ENCODE peak calls at places on chromosomes 6 and 20, in nine cellular contexts. A, R, B, F, V, P, M, Q and Y are unnamed samples. For H3K4me1, the result is how much of the 10 kb centered on the place peaks cover.

GRCh38 chr6:3918474-3918873 is 69.3 kb downstream of the FAM50B start:
- DNase-seq in F (no peak), V (no peak), Q (no peak), P (no peak), M (no peak), R (no peak), A (no peak), B (no peak), Y (peak)

GRCh38 chr20:56890011-56890410 is 260.9 kb downstream of the TFAP2C start:
- DNase-seq in B (no peak), M (no peak), A (no peak), P (no peak), R (no peak), V (no peak), Q (no peak), F (no peak), Y (no peak)

GRCh38 chr20:49706548-49707517 is 6.8 kb downstream of the B4GALT5 start:
- DNase-seq in B (no peak), A (no peak), M (no peak), P (no peak), R (peak), F (peak), V (no peak), Q (no peak), Y (no peak)

GRCh38 chr6:109381007-109381746 is 1.1 kb downstream of the CD164 start:
- DNase-seq in M (no peak), Q (no peak), R (no peak), B (no peak), F (peak), P (peak), A (no peak), V (no peak), Y (no peak)

GRCh38 chr6:13927203-13927602 is 2.5 kb downstream of the RNF182 start:
- DNase-seq in V (no peak), R (peak), F (no peak), Q (no peak), B (no peak), P (no peak), A (no peak), M (no peak), Y (no peak)

GRCh38 chr6:31075528-31075927 is 36.8 kb downstream of the C6orf15 start:
- DNase-seq in M (no peak), V (no peak), P (peak), F (no peak), Q (no peak), R (no peak), B (no peak), A (no peak), Y (no peak)

GRCh38 chr6:123994891-123995635 is 191.4 kb downstream of the NKAIN2 start:
- DNase-seq in M (no peak), A (no peak), B (no peak), R (no peak), Q (no peak), P (no peak), F (no peak), V (no peak), Y (no peak)

GRCh38 chr6:37704923-37705238 is 7.2 kb upstream of the MDGA1 start:
- DNase-seq in M (no peak), R (no peak), V (no peak), B (no peak), Q (no peak), F (no peak), A (no peak), P (no peak), Y (no peak)

GRCh38 chr20:1888796-1889463 is 6.3 kb upstream of the SIRPA start:
- DNase-seq in V (peak), B (no peak), P (peak), R (no peak), Q (no peak), A (no peak), F (peak), M (no peak), Y (no peak)

GRCh38 chr20:5650191-5650691 is 100.0 kb upstream of the SHLD1 start:
- DNase-seq in V (no peak), A (no peak), R (no peak), F (no peak), B (no peak), Q (no peak), M (no peak), P (peak), Y (no peak)
- H3K4me1 ChIP-seq in V (under half), A (under half), R (half or more), F (under half), B (under half), Q (under half), M (under half), P (under half), Y (under half)

DNA sequence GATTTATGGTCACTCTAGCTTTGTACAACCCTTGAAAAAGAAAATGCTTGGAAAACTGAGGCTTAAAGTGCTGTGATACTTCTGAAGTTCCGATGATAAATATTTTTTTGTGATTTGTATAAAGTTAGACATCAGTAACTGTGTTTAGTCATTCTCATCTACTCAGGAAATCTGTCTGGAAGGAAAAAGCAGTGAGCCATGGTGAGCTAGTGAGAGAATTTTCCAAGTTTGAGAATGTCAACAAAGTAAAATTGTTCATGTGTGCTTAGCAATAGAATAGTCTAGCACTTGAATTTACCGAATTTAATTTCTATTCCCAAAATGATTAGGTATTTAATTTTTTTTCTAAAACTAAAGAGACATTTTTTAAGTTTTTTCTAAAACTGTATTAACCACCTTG is 41.3 kb upstream of the PLCB4 start:
- DNase-seq in F (no peak), P (no peak), A (no peak), Q (no peak), M (no peak), B (no peak), V (no peak), R (no peak), Y (no peak)
- H3K4me3 ChIP-seq in F (no peak), P (no peak), A (no peak), Q (no peak), M (no peak), B (no peak), V (no peak), R (no peak), Y (no peak)

GRCh38 chr6:128368213-128369000 is 152.0 kb downstream of the PTPRK start:
- DNase-seq in P (peak), A (no peak), V (no peak), Q (no peak), M (no peak), R (no peak), B (no peak), F (no peak), Y (no peak)
- H3K4me1 ChIP-seq in P (under half), A (under half), V (under half), Q (under half), M (half or more), R (half or more), B (under half), F (under half), Y (under half)

DNA sequence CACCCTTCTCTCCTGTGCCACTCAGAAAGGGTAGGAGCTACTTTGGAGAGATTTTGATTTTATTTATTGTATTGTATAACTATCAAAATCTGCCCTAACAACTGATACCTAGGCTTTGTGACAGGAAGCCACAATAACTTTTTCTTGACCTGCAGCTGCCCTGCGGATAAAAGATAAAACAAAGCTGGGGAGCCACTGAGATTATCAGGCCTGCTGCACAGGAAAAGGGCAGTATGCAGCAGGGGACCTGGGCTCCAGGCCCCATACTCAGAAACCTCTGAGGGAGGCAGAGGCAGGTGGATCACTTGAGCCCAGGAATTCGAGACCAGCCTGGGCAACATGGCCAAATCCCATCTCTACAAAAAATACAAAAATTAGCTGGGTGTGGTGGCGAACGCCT is 980 bp upstream of the SNX21 start:
- DNase-seq in Q (no peak), V (no peak), R (no peak), F (no peak), P (no peak), A (no peak), B (no peak), M (no peak), Y (no peak)
- H3K4me3 ChIP-seq in Q (peak), V (peak), R (no peak), F (no peak), P (peak), A (peak), B (no peak), M (peak), Y (no peak)

DNA sequence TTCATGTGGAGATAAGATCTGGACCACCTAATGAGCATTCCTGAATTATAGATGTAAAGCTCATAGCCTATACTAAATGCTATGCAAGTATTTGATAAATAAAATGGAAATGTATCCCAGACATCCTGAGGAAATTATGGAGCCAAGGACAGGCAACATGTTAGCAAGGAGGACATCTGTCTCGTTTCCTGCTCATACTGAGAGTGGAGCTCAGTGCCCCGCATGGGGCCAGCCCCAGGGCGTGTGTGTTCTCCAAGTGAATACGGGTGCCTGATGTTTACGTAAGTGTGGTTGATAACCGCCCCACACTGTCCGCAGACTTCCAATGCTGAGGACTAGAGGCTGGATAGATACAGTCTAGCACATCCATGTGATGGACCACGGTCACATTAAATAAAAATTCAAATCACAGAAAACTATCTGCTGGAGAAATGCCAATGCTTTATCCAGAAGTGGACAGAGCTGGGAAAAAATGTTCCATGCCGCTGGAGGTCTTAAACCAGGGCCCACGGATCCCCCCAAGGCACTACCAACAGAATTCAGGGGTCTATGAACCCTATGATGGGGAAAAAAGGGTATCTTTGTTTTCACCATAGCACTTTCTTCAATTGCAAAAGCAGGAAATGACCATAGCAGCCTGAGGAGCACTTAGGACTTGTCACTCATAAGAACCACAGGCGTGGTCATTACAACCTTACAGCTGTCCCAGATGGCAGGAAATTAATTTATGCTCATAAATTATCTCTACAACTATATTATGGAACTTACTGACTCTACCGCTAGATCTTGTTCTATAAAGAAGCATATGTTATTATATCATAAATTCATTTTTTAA is 24.9 kb downstream of the TGM2 start:
- DNase-seq in P (no peak), M (no peak), A (no peak), B (peak), R (no peak), V (peak), Q (no peak), F (no peak), Y (no peak)
- H3K4me1 ChIP-seq in P (under half), M (half or more), A (under half), B (under half), R (half or more), V (under half), Q (under half), F (under half), Y (under half)

GRCh38 chr6:166305562-166306117 is 2.6 kb downstream of the PRR18 start:
- DNase-seq in M (no peak), B (no peak), Q (no peak), A (no peak), R (no peak), F (no peak), P (no peak), V (no peak), Y (no peak)
- H3K4me3 ChIP-seq in M (no peak), B (no peak), Q (no peak), A (no peak), R (no peak), F (no peak), P (no peak), V (no peak), Y (no peak)

GRCh38 chr6:136767103-136767502 is 25.2 kb downstream of the MAP3K5 start:
- DNase-seq in P (no peak), B (no peak), R (no peak), M (no peak), Q (no peak), V (no peak), F (no peak), A (no peak), Y (no peak)

GRCh38 chr6:136764522-136764993 is 27.7 kb downstream of the MAP3K5 start:
- DNase-seq in R (no peak), A (no peak), V (no peak), B (no peak), Q (no peak), F (no peak), M (no peak), P (no peak), Y (no peak)

GRCh38 chr6:136766274-136766673 is 26.0 kb downstream of the MAP3K5 start:
- DNase-seq in M (no peak), A (no peak), Q (no peak), P (no peak), V (no peak), R (no peak), F (no peak), B (no peak), Y (no peak)

GRCh38 chr6:136769759-136770158 is 22.5 kb downstream of the MAP3K5 start:
- DNase-seq in F (no peak), Q (no peak), V (no peak), M (no peak), R (no peak), P (no peak), A (no peak), B (no peak), Y (no peak)

GRCh38 chr6:136767583-136768307 is 24.5 kb downstream of the MAP3K5 start:
- DNase-seq in V (no peak), F (no peak), Q (no peak), B (no peak), A (no peak), R (no peak), M (no peak), P (no peak), Y (no peak)
- H3K4me1 ChIP-seq in V (under half), F (under half), Q (under half), B (under half), A (under half), R (under half), M (half or more), P (under half), Y (under half)

DNA sequence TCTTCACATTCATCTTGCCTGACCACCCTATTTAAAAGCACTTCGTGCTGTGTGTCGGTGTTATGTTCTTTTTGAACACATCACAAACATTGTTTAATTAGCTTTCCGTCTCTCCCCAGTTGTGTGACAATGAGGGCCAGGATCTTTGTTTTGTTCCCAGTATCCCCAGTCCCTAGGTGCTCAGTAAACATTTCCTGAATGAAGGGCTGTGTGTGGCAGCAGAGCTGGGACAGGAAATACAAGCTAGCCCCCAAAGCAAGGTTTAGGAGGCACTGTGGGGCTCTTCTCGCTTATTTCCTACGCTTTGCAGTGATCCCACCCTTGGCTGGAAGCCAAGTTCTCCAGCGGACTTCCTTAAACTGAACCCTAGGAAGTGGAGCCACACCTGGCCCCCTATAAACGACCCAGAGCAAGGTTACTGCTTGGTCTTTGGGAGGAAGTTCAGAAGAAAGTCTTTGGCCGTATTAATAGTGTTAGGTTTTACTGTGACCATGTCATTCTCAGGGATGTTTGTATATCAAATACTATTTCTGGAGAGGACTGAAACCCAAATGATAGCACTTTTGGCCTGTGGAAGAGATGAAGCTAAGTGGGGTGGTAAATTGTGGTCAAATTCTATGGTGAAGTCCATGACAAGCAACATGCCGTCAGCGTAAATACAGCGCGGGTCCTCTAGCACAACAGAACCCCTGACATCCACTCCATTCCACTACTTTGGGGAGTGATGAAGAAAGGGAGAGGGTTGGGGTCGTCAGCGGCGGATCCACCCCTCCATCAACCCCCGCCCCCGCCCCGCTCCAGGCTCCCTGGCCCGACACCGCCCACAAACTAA is 568 bp upstream of the FANCE start:
- DNase-seq in F (no peak), A (no peak), R (no peak), B (no peak), P (no peak), Q (no peak), V (no peak), M (no peak), Y (no peak)
- H3K4me3 ChIP-seq in F (peak), A (peak), R (peak), B (peak), P (peak), Q (peak), V (peak), M (peak), Y (peak)